ENCODE peak calls at places on chromosome 5, in six cellular contexts. G is ACHN; Y is activated T-cell treated with anti-CD3 and anti-CD28 coated beads, Interleukin-2, amount 50 U/mL, for 72 hours; F is right atrium auricular region; R is stromal cell of bone marrow; P is H7. J is an unnamed sample.

GRCh38 chr5:41009228-41009627 is 61.9 kb downstream of the MROH2B start:
- DNase-seq in P (no peak), Y (no peak), F (peak), R (peak), G (no peak), J (no peak)

GRCh38 chr5:101728933-101729332 is 567.2 kb downstream of the SLCO4C1 start:
- DNase-seq in P (peak), G (peak), Y (no peak), R (no peak), F (no peak), J (no peak)

GRCh38 chr5:115147052-115147451 is 22.7 kb downstream of the TRIM36 start:
- DNase-seq in G (no peak), R (peak), F (no peak), P (no peak), Y (no peak), J (no peak)

GRCh38 chr5:81751836-81752643 is 1.1 kb upstream of the SSBP2 start:
- DNase-seq in G (peak), Y (no peak), R (no peak), P (no peak), F (no peak), J (no peak)

GRCh38 chr5:127957183-127957582 is 126.4 kb upstream of the SLC12A2 start:
- DNase-seq in P (no peak), F (no peak), Y (no peak), R (no peak), G (peak), J (peak)

GRCh38 chr5:161078793-161079192 is 226.8 kb upstream of the ATP10B start:
- DNase-seq in F (no peak), P (no peak), G (no peak), Y (no peak), R (no peak), J (no peak)

GRCh38 chr5:175290379-175290778 is 153.6 kb downstream of the DRD1 start:
- DNase-seq in R (no peak), G (no peak), Y (no peak), P (no peak), F (no peak), J (no peak)

GRCh38 chr5:74660146-74660545 is 19.6 kb upstream of the ENC1 start:
- DNase-seq in R (no peak), P (no peak), G (no peak), F (no peak), Y (no peak), J (no peak)

GRCh38 chr5:169041180-169041579 is 259.8 kb downstream of the SLIT3 start:
- DNase-seq in G (no peak), R (no peak), P (no peak), F (no peak), Y (no peak), J (no peak)

GRCh38 chr5:54902817-54903473 is 82.4 kb downstream of the ESM1 start:
- DNase-seq in G (peak), P (no peak), R (peak), F (no peak), Y (peak), J (peak)

GRCh38 chr5:121628783-121629182 is 222.9 kb upstream of the FTMT start:
- DNase-seq in G (no peak), P (no peak), Y (no peak), F (no peak), R (no peak), J (no peak)

GRCh38 chr5:42250-42649 is 49.7 kb upstream of the PLEKHG4B start:
- DNase-seq in Y (no peak), F (no peak), R (no peak), G (peak), P (peak), J (no peak)

GRCh38 chr5:95818181-95819147 is 4.1 kb downstream of the GLRX start:
- DNase-seq in Y (peak), P (no peak), R (no peak), F (no peak), G (no peak), J (no peak)

GRCh38 chr5:128252794-128253193 is 169.2 kb downstream of the SLC12A2 start:
- DNase-seq in F (no peak), Y (no peak), P (no peak), G (no peak), R (peak), J (no peak)

GRCh38 chr5:1549631-1550030 is 25.9 kb upstream of the LPCAT1 start:
- DNase-seq in R (no peak), P (no peak), Y (no peak), G (no peak), F (no peak), J (no peak)

GRCh38 chr5:35890021-35890740 is 33.5 kb downstream of the IL7R start:
- DNase-seq in G (no peak), R (no peak), Y (no peak), F (no peak), P (no peak), J (no peak)

GRCh38 chr5:124349931-124350330 is 396.5 kb downstream of the ZNF608 start:
- DNase-seq in Y (no peak), F (no peak), P (no peak), R (no peak), G (no peak), J (no peak)

GRCh38 chr5:72597456-72597948 is 90.3 kb upstream of the ZNF366 start:
- DNase-seq in F (no peak), R (peak), G (peak), Y (no peak), P (no peak), J (peak)

GRCh38 chr5:160922311-160922710 is 70.3 kb upstream of the ATP10B start:
- DNase-seq in G (no peak), Y (no peak), R (no peak), F (no peak), P (no peak), J (no peak)

J was measured in skeletal muscle cell.